ENCODE peak calls at places on chromosomes 6 and 20, in six cellular contexts. One of them, this sample, is unnamed.

GRCh38 chr20:44738779-44739477 is 6.7 kb upstream of the KCNK15 start:
- DNase-seq in ovary: peak
- DNase-seq in HCT116: peak
- DNase-seq in left lung: no peak
- DNase-seq in right lobe of liver: peak
- DNase-seq in cardiac fibroblast: peak
- DNase-seq in this sample: peak

GRCh38 chr6:153038378-153038777 is 35.9 kb upstream of the MTRF1L start:
- DNase-seq in ovary: no peak
- DNase-seq in HCT116: no peak
- DNase-seq in left lung: no peak
- DNase-seq in right lobe of liver: no peak
- DNase-seq in cardiac fibroblast: peak
- DNase-seq in this sample: no peak

GRCh38 chr20:10671221-10671849 is 2.5 kb downstream of the JAG1 start:
- DNase-seq in ovary: peak
- DNase-seq in HCT116: no peak
- DNase-seq in left lung: peak
- DNase-seq in right lobe of liver: peak
- DNase-seq in cardiac fibroblast: peak
- DNase-seq in this sample: peak

GRCh38 chr6:156919370-156919769 is 142.2 kb downstream of the ARID1B start:
- DNase-seq in ovary: no peak
- DNase-seq in HCT116: no peak
- DNase-seq in left lung: no peak
- DNase-seq in right lobe of liver: no peak
- DNase-seq in cardiac fibroblast: no peak
- DNase-seq in this sample: no peak

GRCh38 chr6:2376429-2377355 is 131.3 kb upstream of the GMDS start:
- DNase-seq in ovary: no peak
- DNase-seq in HCT116: peak
- DNase-seq in left lung: no peak
- DNase-seq in right lobe of liver: no peak
- DNase-seq in cardiac fibroblast: no peak
- DNase-seq in this sample: no peak

GRCh38 chr6:54308677-54309315 is 555 bp downstream of the TINAG start:
- DNase-seq in ovary: no peak
- DNase-seq in HCT116: no peak
- DNase-seq in left lung: no peak
- DNase-seq in right lobe of liver: no peak
- DNase-seq in cardiac fibroblast: no peak
- DNase-seq in this sample: no peak

GRCh38 chr6:13355043-13355945 is 27.0 kb upstream of the TBC1D7 start:
- DNase-seq in ovary: no peak
- DNase-seq in HCT116: peak
- DNase-seq in left lung: no peak
- DNase-seq in right lobe of liver: no peak
- DNase-seq in cardiac fibroblast: peak
- DNase-seq in this sample: no peak

GRCh38 chr6:29603930-29604329 is 19.0 kb downstream of the OR2H2 start:
- DNase-seq in ovary: no peak
- DNase-seq in HCT116: no peak
- DNase-seq in left lung: no peak
- DNase-seq in right lobe of liver: no peak
- DNase-seq in cardiac fibroblast: no peak
- DNase-seq in this sample: no peak

GRCh38 chr6:38933426-38933825 is 115.2 kb upstream of the GLP1R start:
- DNase-seq in ovary: no peak
- DNase-seq in HCT116: peak
- DNase-seq in left lung: no peak
- DNase-seq in right lobe of liver: no peak
- DNase-seq in cardiac fibroblast: peak
- DNase-seq in this sample: no peak

GRCh38 chr20:48467622-48468021 is 360.2 kb downstream of the PREX1 start:
- DNase-seq in ovary: no peak
- DNase-seq in HCT116: peak
- DNase-seq in left lung: no peak
- DNase-seq in right lobe of liver: no peak
- DNase-seq in cardiac fibroblast: no peak
- DNase-seq in this sample: no peak

GRCh38 chr20:60691966-60692615 is 560.0 kb upstream of the CDH4 start:
- DNase-seq in ovary: no peak
- DNase-seq in HCT116: no peak
- DNase-seq in left lung: no peak
- DNase-seq in right lobe of liver: no peak
- DNase-seq in cardiac fibroblast: no peak
- DNase-seq in this sample: no peak

GRCh38 chr6:79781916-79782315 is 150.8 kb downstream of the SH3BGRL2 start:
- DNase-seq in ovary: no peak
- DNase-seq in HCT116: no peak
- DNase-seq in left lung: no peak
- DNase-seq in right lobe of liver: no peak
- DNase-seq in cardiac fibroblast: no peak
- DNase-seq in this sample: no peak

GRCh38 chr6:105282801-105283585 is 103.2 kb upstream of the POPDC3 start:
- DNase-seq in ovary: no peak
- DNase-seq in HCT116: no peak
- DNase-seq in left lung: no peak
- DNase-seq in right lobe of liver: no peak
- DNase-seq in cardiac fibroblast: no peak
- DNase-seq in this sample: no peak

GRCh38 chr6:37624121-37624520 is 73.6 kb downstream of the MDGA1 start:
- DNase-seq in ovary: no peak
- DNase-seq in HCT116: no peak
- DNase-seq in left lung: no peak
- DNase-seq in right lobe of liver: no peak
- DNase-seq in cardiac fibroblast: no peak
- DNase-seq in this sample: no peak

GRCh38 chr6:5152417-5152816 is 67.3 kb downstream of the PPP1R3G start:
- DNase-seq in ovary: no peak
- DNase-seq in HCT116: no peak
- DNase-seq in left lung: no peak
- DNase-seq in right lobe of liver: no peak
- DNase-seq in cardiac fibroblast: no peak
- DNase-seq in this sample: no peak

GRCh38 chr6:80132942-80133517 is 26.6 kb downstream of the BCKDHB start:
- DNase-seq in ovary: peak
- DNase-seq in HCT116: peak
- DNase-seq in left lung: no peak
- DNase-seq in right lobe of liver: no peak
- DNase-seq in cardiac fibroblast: peak
- DNase-seq in this sample: peak

GRCh38 chr6:70310063-70310694 is 7.3 kb upstream of the COL9A1 start:
- DNase-seq in ovary: no peak
- DNase-seq in HCT116: peak
- DNase-seq in left lung: no peak
- DNase-seq in right lobe of liver: no peak
- DNase-seq in cardiac fibroblast: peak
- DNase-seq in this sample: no peak

GRCh38 chr20:1424336-1424735 is 31.5 kb upstream of the FKBP1A start:
- DNase-seq in ovary: no peak
- DNase-seq in HCT116: no peak
- DNase-seq in left lung: no peak
- DNase-seq in right lobe of liver: no peak
- DNase-seq in cardiac fibroblast: no peak
- DNase-seq in this sample: no peak

GRCh38 chr6:36765190-36765941 is 67.7 kb downstream of the RAB44 start:
- DNase-seq in ovary: no peak
- DNase-seq in HCT116: no peak
- DNase-seq in left lung: peak
- DNase-seq in right lobe of liver: no peak
- DNase-seq in cardiac fibroblast: no peak
- DNase-seq in this sample: no peak

GRCh38 chr6:142926494-142927273 is 18.3 kb downstream of the HIVEP2 start:
- DNase-seq in ovary: peak
- DNase-seq in HCT116: no peak
- DNase-seq in left lung: peak
- DNase-seq in right lobe of liver: peak
- DNase-seq in cardiac fibroblast: peak
- DNase-seq in this sample: peak

GRCh38 chr20:13220194-13220856 is 749 bp upstream of the ISM1 start:
- DNase-seq in ovary: peak
- DNase-seq in HCT116: no peak
- DNase-seq in left lung: peak
- DNase-seq in right lobe of liver: peak
- DNase-seq in cardiac fibroblast: peak
- DNase-seq in this sample: peak

GRCh38 chr6:107624050-107624449 is 134.1 kb downstream of the SOBP start:
- DNase-seq in ovary: no peak
- DNase-seq in HCT116: no peak
- DNase-seq in left lung: no peak
- DNase-seq in right lobe of liver: no peak
- DNase-seq in cardiac fibroblast: no peak
- DNase-seq in this sample: no peak

GRCh38 chr6:127215931-127216330 is 50.7 kb upstream of the RNF146 start:
- DNase-seq in ovary: no peak
- DNase-seq in HCT116: no peak
- DNase-seq in left lung: no peak
- DNase-seq in right lobe of liver: no peak
- DNase-seq in cardiac fibroblast: no peak
- DNase-seq in this sample: no peak

GRCh38 chr6:164085552-164086325 is 671.2 kb downstream of the QKI start:
- DNase-seq in ovary: no peak
- DNase-seq in HCT116: no peak
- DNase-seq in left lung: no peak
- DNase-seq in right lobe of liver: no peak
- DNase-seq in cardiac fibroblast: peak
- DNase-seq in this sample: peak

GRCh38 chr6:164087870-164088269 is 673.4 kb downstream of the QKI start:
- DNase-seq in ovary: no peak
- DNase-seq in HCT116: no peak
- DNase-seq in left lung: no peak
- DNase-seq in right lobe of liver: no peak
- DNase-seq in cardiac fibroblast: no peak
- DNase-seq in this sample: no peak

GRCh38 chr6:164085086-164085485 is 670.6 kb downstream of the QKI start:
- DNase-seq in ovary: no peak
- DNase-seq in HCT116: no peak
- DNase-seq in left lung: no peak
- DNase-seq in right lobe of liver: no peak
- DNase-seq in cardiac fibroblast: no peak
- DNase-seq in this sample: peak

DNA sequence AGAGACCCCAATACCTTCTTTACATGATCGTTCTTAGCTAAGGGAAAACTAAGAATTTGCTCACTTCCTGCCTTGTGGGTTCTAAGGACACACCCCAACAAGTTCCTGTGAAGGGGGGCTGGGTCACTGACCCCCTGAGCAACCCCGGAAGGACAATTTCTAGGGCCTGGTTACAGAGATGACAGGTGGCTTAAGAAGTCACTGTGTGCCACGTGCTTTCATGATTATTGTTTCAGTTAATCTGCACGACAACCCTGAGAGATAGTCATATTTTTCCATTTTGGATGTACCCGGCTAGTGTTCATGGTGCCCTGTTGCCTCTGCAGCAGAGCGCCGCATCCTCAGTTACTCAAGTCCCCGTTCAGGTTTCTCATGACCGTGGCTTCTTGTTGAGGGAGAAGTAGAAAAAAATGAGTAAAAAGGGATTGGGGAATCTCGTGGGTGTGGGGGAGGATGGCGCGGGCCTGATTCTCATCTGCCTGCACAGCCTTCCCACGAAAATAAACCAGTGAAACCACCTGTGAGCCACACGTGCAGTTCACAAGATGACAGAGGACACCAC is 671.9 kb downstream of the QKI start:
- DNase-seq in ovary: no peak
- DNase-seq in HCT116: no peak
- DNase-seq in left lung: no peak
- DNase-seq in right lobe of liver: no peak
- DNase-seq in cardiac fibroblast: no peak
- DNase-seq in this sample: peak
- H3K4me3 ChIP-seq in ovary: no peak
- H3K4me3 ChIP-seq in HCT116: no peak
- H3K4me3 ChIP-seq in left lung: no peak
- H3K4me3 ChIP-seq in right lobe of liver: no peak
- H3K4me3 ChIP-seq in cardiac fibroblast: no peak
- H3K4me3 ChIP-seq in this sample: no peak

DNA sequence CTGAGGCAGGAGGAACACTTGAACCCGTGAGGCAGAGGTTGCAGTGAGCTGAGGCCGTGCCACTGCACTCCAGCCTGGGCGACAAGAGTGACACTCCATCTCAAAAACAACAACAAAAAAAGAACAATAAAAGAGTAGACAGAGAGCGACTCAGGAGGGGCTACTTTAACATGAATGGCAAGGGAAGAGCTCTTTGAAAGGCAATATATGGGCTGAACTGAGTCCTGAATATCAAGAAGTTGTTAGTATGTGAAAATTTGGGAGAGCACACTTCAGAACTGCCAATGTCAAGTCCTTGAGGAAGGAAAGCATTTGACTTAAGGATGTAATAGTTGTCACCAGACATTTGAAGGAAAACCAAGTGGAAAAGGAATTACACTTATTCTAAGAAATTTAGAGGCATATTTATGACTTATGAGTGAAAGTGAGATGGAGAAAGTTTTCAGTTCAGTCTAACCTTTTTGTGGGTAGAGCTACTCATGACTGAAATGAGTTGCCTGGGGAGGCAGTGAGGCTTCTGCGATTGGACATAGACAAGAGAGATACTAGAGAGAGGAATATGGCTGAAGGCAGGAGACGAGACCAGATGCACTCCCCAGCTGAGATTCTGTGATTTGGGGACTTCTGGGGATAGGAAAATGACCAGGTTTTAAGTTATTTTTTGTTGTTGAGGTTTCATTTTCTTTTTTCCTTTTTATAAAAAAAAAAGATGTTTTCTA is 48.6 kb upstream of the SLC16A10 start:
- DNase-seq in ovary: no peak
- DNase-seq in HCT116: no peak
- DNase-seq in left lung: no peak
- DNase-seq in right lobe of liver: no peak
- DNase-seq in cardiac fibroblast: no peak
- DNase-seq in this sample: no peak
- H3K4me3 ChIP-seq in ovary: no peak
- H3K4me3 ChIP-seq in HCT116: no peak
- H3K4me3 ChIP-seq in left lung: no peak
- H3K4me3 ChIP-seq in right lobe of liver: no peak
- H3K4me3 ChIP-seq in cardiac fibroblast: no peak
- H3K4me3 ChIP-seq in this sample: no peak

DNA sequence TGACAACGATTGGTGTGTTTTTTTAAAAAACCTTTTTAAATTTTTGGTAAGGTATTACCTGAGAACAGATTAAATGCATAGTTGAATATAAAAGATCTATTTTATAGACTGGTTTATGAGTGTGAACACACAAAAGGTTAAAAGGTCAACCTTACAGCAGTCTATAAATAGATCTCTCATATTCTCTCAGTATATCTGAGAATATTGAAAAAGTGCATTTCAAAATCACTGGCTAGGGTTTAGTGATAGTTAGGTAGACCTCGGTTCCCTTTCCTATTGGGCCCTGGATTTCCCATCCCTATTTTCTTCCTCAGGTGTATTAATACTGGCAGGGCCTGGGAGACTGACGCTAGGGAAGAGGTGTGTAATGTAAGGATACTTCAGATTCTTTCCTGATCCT is 723 bp upstream of the ZNF451 start:
- DNase-seq in ovary: no peak
- DNase-seq in HCT116: no peak
- DNase-seq in left lung: no peak
- DNase-seq in right lobe of liver: no peak
- DNase-seq in cardiac fibroblast: no peak
- DNase-seq in this sample: no peak
- H3K4me3 ChIP-seq in ovary: peak
- H3K4me3 ChIP-seq in HCT116: peak
- H3K4me3 ChIP-seq in left lung: peak
- H3K4me3 ChIP-seq in right lobe of liver: peak
- H3K4me3 ChIP-seq in cardiac fibroblast: peak
- H3K4me3 ChIP-seq in this sample: peak

GRCh38 chr20:3744806-3745685 is 12.6 kb downstream of the HSPA12B start:
- DNase-seq in ovary: peak
- DNase-seq in HCT116: peak
- DNase-seq in left lung: peak
- DNase-seq in right lobe of liver: peak
- DNase-seq in cardiac fibroblast: peak
- DNase-seq in this sample: peak
- H3K4me3 ChIP-seq in ovary: no peak
- H3K4me3 ChIP-seq in HCT116: peak
- H3K4me3 ChIP-seq in left lung: no peak
- H3K4me3 ChIP-seq in right lobe of liver: no peak
- H3K4me3 ChIP-seq in cardiac fibroblast: no peak
- H3K4me3 ChIP-seq in this sample: no peak

This sample was measured in right cardiac atrium.